ENCODE peak calls at places on chromosomes 3 and 15, in eight cellular contexts. P is stimulated activated CD8-positive, alpha-beta memory T cell treated with anti-CD3 and anti-CD28 coated beads, Interleukin-2, amount 100 ng/mL, for 1 hour; S is CD4-positive, alpha-beta T cell; R is ACHN; H is GM03348; L is right cardiac atrium; J is GM20000; I is HFFc6. T is an unnamed sample.

GRCh38 chr3:187686874-187687273 is 15.5 kb downstream of the RTP2 start:
- DNase-seq in I (no peak), S (no peak), R (no peak), P (no peak), H (no peak), J (no peak), L (no peak), T (no peak)

GRCh38 chr15:62972814-62973213 is 69.7 kb upstream of the TPM1 start:
- DNase-seq in H (no peak), P (no peak), L (no peak), J (no peak), I (peak), R (peak), S (no peak), T (no peak)

GRCh38 chr3:149460123-149460522 is 14.4 kb upstream of the TM4SF4 start:
- DNase-seq in I (no peak), P (no peak), R (no peak), J (no peak), L (peak), H (peak), S (no peak), T (no peak)

GRCh38 chr15:70561885-70562284 is 201.5 kb downstream of the UACA start:
- DNase-seq in L (no peak), J (no peak), R (no peak), S (no peak), P (no peak), H (no peak), I (no peak), T (no peak)

GRCh38 chr15:38481761-38482160 is 27.8 kb downstream of the FAM98B start:
- DNase-seq in S (no peak), L (no peak), H (no peak), R (no peak), J (no peak), P (no peak), I (no peak), T (no peak)

GRCh38 chr3:76040946-76041345 is 255.6 kb upstream of the ZNF717 start:
- DNase-seq in R (no peak), H (peak), P (no peak), I (no peak), L (no peak), S (no peak), J (no peak), T (peak)

GRCh38 chr15:77819271-77819806 is 186.6 kb upstream of the LINGO1 start:
- DNase-seq in L (peak), S (no peak), H (peak), J (peak), P (no peak), I (no peak), R (no peak), T (no peak)

GRCh38 chr3:53045107-53045783 is 628 bp downstream of the SFMBT1 start:
- DNase-seq in R (peak), I (peak), L (peak), J (peak), S (peak), P (peak), H (peak), T (peak)

GRCh38 chr15:49734831-49735508 is 114.1 kb downstream of the DTWD1 start:
- DNase-seq in S (no peak), I (no peak), H (no peak), J (no peak), L (no peak), P (no peak), R (no peak), T (no peak)

GRCh38 chr3:40116478-40117162 is 192.9 kb upstream of the EIF1B start:
- DNase-seq in P (no peak), L (no peak), I (peak), S (no peak), J (no peak), R (no peak), H (peak), T (peak)

GRCh38 chr15:29934251-29934650 is 112.0 kb upstream of the TJP1 start:
- DNase-seq in I (peak), S (no peak), J (no peak), H (peak), R (peak), L (no peak), P (no peak), T (no peak)

GRCh38 chr3:36969085-36969484 is 23.8 kb downstream of the EPM2AIP1 start:
- DNase-seq in L (no peak), P (no peak), S (no peak), J (no peak), R (no peak), I (no peak), H (no peak), T (peak)

GRCh38 chr3:56835626-56836025 is 33.9 kb upstream of the ARHGEF3 start:
- DNase-seq in R (no peak), H (no peak), S (no peak), I (peak), J (no peak), P (no peak), L (no peak), T (no peak)

GRCh38 chr3:81602781-81603180 is 158.7 kb downstream of the GBE1 start:
- DNase-seq in I (peak), P (no peak), H (peak), J (no peak), R (no peak), L (no peak), S (no peak), T (peak)

T was measured in osteoblast.